ENCODE peak calls at places on chromosomes 11 and 22, in four cellular contexts. Y is upper lobe of left lung, P is IMR-90, K is stomach. Z is an unnamed sample. For H3K27me3, the result is how much of the 10 kb centered on the place peaks cover.

GRCh38 chr11:10984742-10985141 is 126.9 kb upstream of the ZBED5 start:
- DNase-seq in Y (no peak), P (no peak), K (no peak), Z (no peak)

GRCh38 chr11:28834877-28835276 is 726.7 kb downstream of the METTL15 start:
- DNase-seq in Y (no peak), P (peak), K (no peak), Z (no peak)

GRCh38 chr22:50568626-50569025 is 5.9 kb upstream of the SYCE3 start:
- DNase-seq in Y (no peak), P (no peak), K (peak), Z (no peak)

GRCh38 chr11:122696662-122697061 is 41.1 kb downstream of the UBASH3B start:
- DNase-seq in Y (no peak), P (no peak), K (no peak), Z (no peak)

GRCh38 chr22:46069518-46070214 is 80.7 kb upstream of the PPARA start:
- DNase-seq in Y (peak), P (peak), K (peak), Z (peak)

GRCh38 chr22:24102366-24103200 is 78.7 kb upstream of the SUSD2 start:
- DNase-seq in Y (no peak), P (no peak), K (no peak), Z (no peak)

GRCh38 chr11:42972741-42973140 is 339.1 kb upstream of the API5 start:
- DNase-seq in Y (no peak), P (no peak), K (no peak), Z (no peak)

GRCh38 chr11:111645657-111646316 is 43.5 kb downstream of the SIK2 start:
- DNase-seq in Y (no peak), P (no peak), K (no peak), Z (no peak)

GRCh38 chr11:19846654-19847330 is 134.2 kb downstream of the NAV2 start:
- DNase-seq in Y (no peak), P (peak), K (no peak), Z (no peak)

GRCh38 chr11:94790771-94791180 is 22.6 kb downstream of the AMOTL1 start:
- DNase-seq in Y (no peak), P (peak), K (no peak), Z (no peak)

GRCh38 chr11:44219830-44220778 is 89.8 kb downstream of the ALX4 start:
- DNase-seq in Y (no peak), P (peak), K (no peak), Z (no peak)

GRCh38 chr11:46055371-46055770 is 65.9 kb downstream of the PHF21A start:
- DNase-seq in Y (no peak), P (peak), K (no peak), Z (no peak)

GRCh38 chr11:35210886-35211546 is 72.0 kb downstream of the CD44 start:
- DNase-seq in Y (no peak), P (no peak), K (no peak), Z (no peak)

GRCh38 chr11:125402436-125402835 is 93.6 kb downstream of the FEZ1 start:
- DNase-seq in Y (no peak), P (peak), K (no peak), Z (no peak)

GRCh38 chr22:46424496-46424895 is 89.0 kb downstream of the TRMU start:
- DNase-seq in Y (no peak), P (no peak), K (no peak), Z (no peak)

GRCh38 chr11:132685174-132685611 is 847.1 kb downstream of the OPCML start:
- DNase-seq in Y (no peak), P (peak), K (no peak), Z (no peak)

GRCh38 chr11:119594639-119595249 is 134.3 kb downstream of the NECTIN1 start:
- DNase-seq in Y (no peak), P (peak), K (no peak), Z (no peak)

GRCh38 chr11:61460474-61460881 is 30.6 kb downstream of the SDHAF2 start:
- DNase-seq in Y (no peak), P (no peak), K (no peak), Z (no peak)

GRCh38 chr11:68750197-68750987 is 928 bp downstream of the TESMIN start:
- DNase-seq in Y (peak), P (no peak), K (no peak), Z (no peak)

GRCh38 chr22:47370448-47371262 is 608.2 kb downstream of the TBC1D22A start:
- DNase-seq in Y (peak), P (no peak), K (peak), Z (no peak)

GRCh38 chr11:67463186-67463585 is 5.9 kb downstream of the TMEM134 start:
- DNase-seq in Y (no peak), P (no peak), K (no peak), Z (no peak)

GRCh38 chr11:67465190-67465522 is 3.9 kb downstream of the TMEM134 start:
- DNase-seq in Y (no peak), P (no peak), K (peak), Z (no peak)

GRCh38 chr11:67466367-67466766 is 2.7 kb downstream of the TMEM134 start:
- DNase-seq in Y (no peak), P (no peak), K (no peak), Z (no peak)

GRCh38 chr11:67463680-67464410 is 5.2 kb downstream of the TMEM134 start:
- DNase-seq in Y (peak), P (no peak), K (peak), Z (no peak)

GRCh38 chr11:67464411-67465189 is 4.5 kb downstream of the TMEM134 start:
- DNase-seq in Y (peak), P (peak), K (peak), Z (peak)
- TF ChIP-seq POLR2A in Y (peak), P (no peak), K (no peak), Z (no peak)

DNA sequence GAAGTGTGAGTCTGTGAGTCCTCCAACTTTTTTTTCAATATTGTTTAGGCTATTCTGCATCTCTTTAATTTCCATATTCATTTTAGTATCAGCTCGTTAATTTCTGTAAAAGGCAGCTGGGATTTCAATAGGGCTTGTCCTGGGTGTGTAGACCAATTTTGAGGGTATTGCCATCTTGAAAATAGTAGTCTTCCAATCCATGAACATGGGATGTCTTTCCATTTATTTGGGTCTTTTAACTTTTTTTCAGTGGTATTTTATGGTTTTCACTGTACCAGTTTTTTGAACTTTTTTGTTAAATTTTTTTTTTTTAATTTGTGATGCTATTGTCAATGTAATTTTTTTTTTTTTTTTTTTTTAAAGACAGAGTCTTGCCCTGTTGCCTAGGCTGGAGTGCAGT is 79.5 kb downstream of the ARHGAP8 start:
- DNase-seq in Y (no peak), P (no peak), K (no peak), Z (no peak)
- H3K27me3 ChIP-seq in Y (under half), P (under half), K (under half), Z (under half)

GRCh38 chr22:30247974-30248373 is 1.4 kb upstream of the LIF start:
- DNase-seq in Y (no peak), P (no peak), K (no peak), Z (no peak)

GRCh38 chr22:30246962-30247376 is 410 bp upstream of the LIF start:
- DNase-seq in Y (no peak), P (no peak), K (no peak), Z (no peak)

GRCh38 chr22:30247561-30247960 is 1.0 kb upstream of the LIF start:
- DNase-seq in Y (no peak), P (no peak), K (no peak), Z (no peak)

GRCh38 chr22:30245181-30245984 is 1.2 kb downstream of the LIF start:
- DNase-seq in Y (no peak), P (no peak), K (no peak), Z (no peak)

GRCh38 chr22:30245985-30246901 is at the start of gene LIF:
- DNase-seq in Y (no peak), P (peak), K (no peak), Z (no peak)
- TF ChIP-seq POLR2A in Y (no peak), P (peak), K (no peak), Z (no peak)

DNA sequence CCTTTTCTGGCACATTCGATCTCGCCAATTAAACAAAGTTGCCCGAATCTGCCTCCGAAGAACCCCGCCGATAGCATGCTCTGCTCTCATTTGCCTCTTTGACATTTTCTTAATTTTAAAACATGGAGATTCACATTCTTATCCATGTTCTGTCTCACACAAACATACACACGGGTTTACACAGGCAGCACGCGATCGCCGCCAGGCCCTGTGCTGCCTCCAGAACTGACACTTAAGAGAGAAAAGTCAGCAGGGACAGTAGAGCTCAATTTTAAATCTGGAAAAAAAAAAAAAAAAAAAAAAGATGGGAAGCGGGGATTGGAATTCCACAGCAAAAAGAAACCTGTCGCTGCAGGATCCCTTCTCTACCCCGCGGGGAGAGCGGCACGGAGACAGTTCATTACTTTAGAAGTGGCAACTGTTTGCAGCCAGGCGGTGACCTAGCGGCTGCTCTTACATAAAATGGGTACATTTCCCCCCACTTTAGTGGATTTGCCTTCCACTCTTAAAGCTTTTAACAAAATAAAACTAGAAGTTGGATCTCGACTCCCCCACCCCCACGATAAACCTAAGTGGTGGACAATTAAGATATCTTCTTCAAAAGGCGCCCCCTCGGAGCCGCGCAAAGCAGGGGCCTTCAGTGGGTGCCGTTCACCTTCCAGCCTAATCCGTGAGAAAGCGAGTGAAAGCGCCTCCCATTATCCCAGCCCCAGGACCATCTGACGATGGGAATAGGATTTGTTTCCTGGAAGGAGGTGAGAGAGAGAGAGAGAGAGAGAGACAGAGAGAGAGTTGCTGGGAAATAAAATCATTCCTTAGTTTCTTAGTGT is 13.7 kb downstream of the PAX6 start:
- DNase-seq in Y (no peak), P (no peak), K (no peak), Z (peak)
- H3K27me3 ChIP-seq in Y (half or more), P (half or more), K (half or more), Z (half or more)